ENCODE peak calls at places on chromosomes 13 and 19, in four cellular contexts. W is thoracic aorta; J is CD8-positive, alpha-beta T cell; N is adrenal gland. B is an unnamed sample.
A peak's percentile ranks its signal among the peaks of the same experiment; 100 is the strongest.

GRCh38 chr13:65653548-65654078 is 1576.5 kb downstream of the PCDH9 start:
- DNase-seq in W (no peak), N (no peak), J (no peak), B (no peak)

GRCh38 chr13:35714096-35714495 is 237.6 kb upstream of the MAB21L1 start:
- DNase-seq in W (no peak), N (no peak), J (no peak), B (no peak)

GRCh38 chr13:102917019-102917418 is 71.2 kb downstream of the ERCC5 start:
- DNase-seq in J (no peak), W (no peak), N (no peak), B (no peak)

GRCh38 chr13:20174656-20175405 is 14.0 kb upstream of the GJA3 start:
- DNase-seq in N (peak; percentile 88), J (no peak), W (peak; percentile 80), B (peak; percentile 61)

GRCh38 chr13:43229506-43229905 is 206.1 kb downstream of the DNAJC15 start:
- DNase-seq in N (no peak), J (no peak), W (no peak), B (no peak)

GRCh38 chr19:6662692-6663091 is 7.3 kb downstream of the TNFSF14 start:
- DNase-seq in N (no peak), W (no peak), J (no peak), B (no peak)

GRCh38 chr13:41019578-41020347 is 647 bp upstream of the ELF1 start:
- DNase-seq in W (no peak), N (no peak), J (no peak), B (no peak)

GRCh38 chr19:8483165-8483564 is 19.3 kb downstream of the PRAM1 start:
- DNase-seq in N (no peak), W (no peak), J (no peak), B (no peak)

GRCh38 chr19:610801-611505 is 21.3 kb downstream of the HCN2 start:
- DNase-seq in N (peak; percentile 85), W (no peak), J (peak; percentile 60), B (peak; percentile 69)

GRCh38 chr19:49475995-49476880 is 2.2 kb downstream of the FLT3LG start:
- DNase-seq in N (no peak), J (no peak), W (no peak), B (peak; percentile 68)

GRCh38 chr19:43265664-43266025 is 3.7 kb downstream of the PSG9 start:
- DNase-seq in J (no peak), N (no peak), W (no peak), B (no peak)

GRCh38 chr13:109385161-109385560 is 401.2 kb downstream of the IRS2 start:
- DNase-seq in N (no peak), J (no peak), W (no peak), B (no peak)

GRCh38 chr19:29098863-29099481 is 114.0 kb downstream of the UQCRFS1 start:
- DNase-seq in N (peak; percentile 93), J (no peak), W (peak; percentile 11), B (no peak)

GRCh38 chr13:48405865-48406264 is 7.0 kb downstream of the LPAR6 start:
- DNase-seq in W (no peak), N (no peak), J (no peak), B (no peak)

GRCh38 chr13:44024496-44025155 is 144.9 kb downstream of the LACC1 start:
- DNase-seq in W (no peak), J (no peak), N (no peak), B (no peak)

GRCh38 chr13:39448831-39449230 is 154.2 kb downstream of the LHFPL6 start:
- DNase-seq in W (no peak), J (no peak), N (no peak), B (no peak)

GRCh38 chr19:16338470-16339360 is 14.1 kb downstream of the KLF2 start:
- DNase-seq in W (peak; percentile 60), N (peak; percentile 73), J (no peak), B (peak; percentile 73)

GRCh38 chr13:113916330-113916815 is 52.5 kb upstream of the GAS6 start:
- DNase-seq in W (no peak), J (no peak), N (no peak), B (no peak)

GRCh38 chr13:26760835-26761582 is 423 bp upstream of the GPR12 start:
- DNase-seq in N (no peak), J (no peak), W (no peak), B (no peak)

GRCh38 chr13:40330950-40331349 is 335.5 kb downstream of the FOXO1 start:
- DNase-seq in N (no peak), W (no peak), J (no peak), B (no peak)

GRCh38 chr13:44934724-44935123 is 54.5 kb downstream of the NUFIP1 start:
- DNase-seq in J (no peak), N (no peak), W (no peak), B (no peak)

GRCh38 chr13:111411186-111411858 is 90.9 kb downstream of the TEX29 start:
- DNase-seq in W (no peak), N (no peak), J (no peak), B (no peak)

GRCh38 chr13:45751882-45752281 is 49.8 kb downstream of the CBY2 start:
- DNase-seq in W (no peak), J (no peak), N (no peak), B (no peak)

GRCh38 chr19:44653977-44654784 is 10.5 kb downstream of the PVR start:
- DNase-seq in N (peak; percentile 92), J (peak; percentile 56), W (no peak), B (peak; percentile 50)

GRCh38 chr13:35812730-35813129 is 318.5 kb downstream of the DCLK1 start:
- DNase-seq in J (no peak), W (no peak), N (no peak), B (no peak)

GRCh38 chr19:48770223-48770622 is 14.9 kb downstream of the FGF21 start:
- DNase-seq in W (no peak), N (no peak), J (no peak), B (no peak)

GRCh38 chr19:24078688-24079087 is 8.3 kb upstream of the ZNF254 start:
- DNase-seq in J (no peak), W (no peak), N (no peak), B (no peak)

GRCh38 chr19:43847246-43847645 is 20.1 kb downstream of the ZNF283 start:
- DNase-seq in J (no peak), N (no peak), W (no peak), B (no peak)

GRCh38 chr13:49540552-49540951 is 44.8 kb downstream of the PHF11 start:
- DNase-seq in N (no peak), W (no peak), J (no peak), B (no peak)

GRCh38 chr13:31433201-31433600 is 233.4 kb downstream of the B3GLCT start:
- DNase-seq in N (no peak), J (no peak), W (no peak), B (no peak)

GRCh38 chr19:18312021-18312534 is 10.8 kb downstream of the LSM4 start:
- DNase-seq in N (no peak), J (no peak), W (no peak), B (no peak)

GRCh38 chr19:30604657-30605056 is 232.5 kb downstream of the ZNF536 start:
- DNase-seq in N (no peak), W (no peak), J (no peak), B (no peak)

GRCh38 chr13:111572956-111573355 is 252.5 kb downstream of the TEX29 start:
- DNase-seq in J (no peak), N (peak; percentile 62), W (no peak), B (no peak)

GRCh38 chr13:35866801-35867200 is 264.4 kb downstream of the DCLK1 start:
- DNase-seq in J (no peak), W (no peak), N (no peak), B (no peak)

GRCh38 chr19:30391554-30392551 is 19.7 kb downstream of the ZNF536 start:
- DNase-seq in J (no peak), N (no peak), W (no peak), B (no peak)

GRCh38 chr19:55304279-55304978 is 20.6 kb downstream of the BRSK1 start:
- DNase-seq in N (peak; percentile 64), J (no peak), W (no peak), B (no peak)

GRCh38 chr13:107864543-107865460 is 350.5 kb downstream of the LIG4 start:
- DNase-seq in J (no peak), W (no peak), N (no peak), B (no peak)

GRCh38 chr19:5536337-5536894 is 31.3 kb downstream of the TINCR start:
- DNase-seq in N (peak; percentile 80), W (no peak), J (no peak), B (no peak)

GRCh38 chr19:40800997-40801377 is 2.0 kb downstream of the EGLN2 start:
- DNase-seq in J (no peak), N (no peak), W (no peak), B (no peak)
- H3K4me3 ChIP-seq in J (peak overlapping the region; percentile 77), N (no peak overlapping the region), W (peak overlapping the region; percentile 91), B (no peak overlapping the region)

DNA sequence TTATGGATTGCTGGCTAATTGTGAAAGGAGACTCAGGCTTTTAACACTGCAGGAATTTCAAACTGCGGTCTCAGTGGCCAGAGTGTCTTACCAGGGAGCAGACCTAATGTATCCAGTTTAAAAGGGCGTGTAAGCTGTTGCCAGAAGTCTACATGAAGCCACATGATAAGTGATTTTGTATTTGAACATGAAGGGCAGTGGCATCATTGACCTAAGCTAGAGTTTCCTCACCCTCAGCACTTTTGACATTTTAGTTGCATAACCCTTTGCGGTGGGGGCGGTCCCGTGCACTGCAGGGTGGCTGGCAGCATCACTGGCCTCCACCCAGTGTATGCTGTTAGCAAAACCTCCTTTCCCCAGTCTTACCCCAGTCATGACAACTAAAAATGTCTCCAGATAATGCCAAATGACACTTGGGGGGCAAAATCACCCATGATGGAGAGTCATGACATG is 23.7 kb upstream of the GPR18 start:
- DNase-seq in W (peak; percentile 10), J (no peak), N (peak; percentile 72), B (peak; percentile 74)
- H3K27ac ChIP-seq in W (peak overlapping the region; percentile 38), J (peak overlapping the region; percentile 53), N (peak overlapping the region; percentile 23), B (peak overlapping the region; percentile 66)

GRCh38 chr19:56972291-56972914 is 131.9 kb upstream of the PEG3 start:
- DNase-seq in N (no peak), J (no peak), W (no peak), B (no peak)

GRCh38 chr19:56969726-56970125 is 129.2 kb upstream of the PEG3 start:
- DNase-seq in W (no peak), N (peak; percentile 66), J (no peak), B (no peak)

GRCh38 chr19:56973713-56974553 is 133.4 kb upstream of the PEG3 start:
- DNase-seq in W (no peak), J (no peak), N (peak; percentile 74), B (no peak)

GRCh38 chr19:56974554-56975207 is 134.2 kb upstream of the PEG3 start:
- DNase-seq in J (no peak), N (peak; percentile 75), W (no peak), B (no peak)

GRCh38 chr19:56971230-56971629 is 130.7 kb upstream of the PEG3 start:
- DNase-seq in W (no peak), N (no peak), J (no peak), B (no peak)
- H3K4me1 ChIP-seq in W (no peaks in the 10 kb centered on the region), N (peaks cover 42% of the 10 kb centered on the region), J (no peaks in the 10 kb centered on the region), B (no peaks in the 10 kb centered on the region)

DNA sequence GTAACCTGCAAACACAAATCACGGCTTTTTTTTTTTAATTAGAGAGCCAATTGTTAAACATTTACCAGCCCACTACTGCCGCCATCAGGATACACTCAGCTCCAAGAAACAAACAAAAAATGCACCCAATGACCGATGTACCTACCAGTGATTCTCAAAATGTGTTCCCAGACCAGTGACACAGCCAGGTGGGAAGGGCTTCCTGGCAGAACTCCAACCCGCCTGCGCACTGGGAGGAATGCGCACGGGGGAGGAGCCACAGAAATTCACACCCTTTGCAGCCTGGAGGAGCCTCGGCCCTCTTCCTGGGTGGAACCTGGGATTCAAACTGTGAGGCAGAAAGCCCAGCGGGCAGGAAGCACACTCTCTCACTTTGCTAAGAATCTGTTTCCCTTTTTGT is 255.9 kb downstream of the TBC1D4 start:
- DNase-seq in W (no peak), N (no peak), J (no peak), B (no peak)
- H3K4me3 ChIP-seq in W (no peak overlapping the region), N (no peak overlapping the region), J (no peak overlapping the region), B (no peak overlapping the region)

B was measured in CD4-positive, alpha-beta memory T cell.